ENCODE peak calls at places on chromosomes 7 and 10, in eight cellular contexts. L is stomach, D is upper lobe of left lung, G is transverse colon, S is A549, T is K562, V is suprapubic skin, H is sigmoid colon. F is an unnamed sample.

GRCh38 chr10:105056413-105056812 is 415.3 kb downstream of the SORCS3 start:
- DNase-seq in L (no peak), D (no peak), G (no peak), S (no peak), T (no peak), V (no peak), H (no peak), F (no peak)

GRCh38 chr7:128031901-128032604 is 816 bp upstream of the LRRC4 start:
- DNase-seq in L (peak; percentile 34), D (no peak), G (peak; percentile 33), S (no peak), T (no peak), V (no peak), H (peak; percentile 73), F (peak; percentile 52)

GRCh38 chr7:95871078-95871848 is 98.9 kb downstream of the DYNC1I1 start:
- DNase-seq in L (no peak), D (no peak), G (no peak), S (peak; percentile 36), T (peak; percentile 46), V (no peak), H (no peak), F (peak; percentile 53)

GRCh38 chr10:86367339-86367951 is 850 bp upstream of the GRID1 start:
- DNase-seq in L (no peak), D (peak; percentile 21), G (no peak), S (no peak), T (no peak), V (peak; percentile 74), H (peak; percentile 66), F (peak; percentile 30)

GRCh38 chr10:76191371-76191770 is 759.9 kb downstream of the LRMDA start:
- DNase-seq in L (no peak), D (no peak), G (no peak), S (no peak), T (no peak), V (no peak), H (no peak), F (no peak)

GRCh38 chr10:132407846-132408278 is 10.9 kb downstream of the PWWP2B start:
- DNase-seq in L (peak; percentile 95), D (peak; percentile 93), G (peak; percentile 91), S (no peak), T (no peak), V (no peak), H (peak; percentile 87), F (peak; percentile 83)

GRCh38 chr7:155190608-155191536 is 106.8 kb upstream of the INSIG1 start:
- DNase-seq in L (peak; percentile 72), D (peak; percentile 69), G (peak; percentile 52), S (peak; percentile 61), T (peak; percentile 91), V (no peak), H (no peak), F (no peak)

GRCh38 chr7:50352282-50352681 is 47.8 kb downstream of the IKZF1 start:
- DNase-seq in L (no peak), D (no peak), G (no peak), S (no peak), T (no peak), V (no peak), H (no peak), F (no peak)

GRCh38 chr7:47301078-47301477 is 280.8 kb downstream of the TNS3 start:
- DNase-seq in L (no peak), D (no peak), G (no peak), S (no peak), T (no peak), V (no peak), H (no peak), F (no peak)

GRCh38 chr7:95501261-95501816 is 15.6 kb downstream of the ASB4 start:
- DNase-seq in L (no peak), D (no peak), G (no peak), S (no peak), T (no peak), V (no peak), H (no peak), F (no peak)

GRCh38 chr10:89566095-89566950 is 30.9 kb upstream of the SLC16A12 start:
- DNase-seq in L (no peak), D (no peak), G (no peak), S (no peak), T (no peak), V (no peak), H (no peak), F (no peak)

GRCh38 chr10:30096564-30096963 is 37.2 kb upstream of the JCAD start:
- DNase-seq in L (no peak), D (no peak), G (no peak), S (no peak), T (no peak), V (no peak), H (no peak), F (no peak)

GRCh38 chr7:36034020-36034419 is 119.0 kb upstream of the EEPD1 start:
- DNase-seq in L (no peak), D (no peak), G (no peak), S (peak; percentile 41), T (no peak), V (no peak), H (no peak), F (no peak)

GRCh38 chr7:82859106-82859850 is 303.4 kb downstream of the PCLO start:
- DNase-seq in L (no peak), D (no peak), G (no peak), S (no peak), T (no peak), V (no peak), H (no peak), F (no peak)

DNA sequence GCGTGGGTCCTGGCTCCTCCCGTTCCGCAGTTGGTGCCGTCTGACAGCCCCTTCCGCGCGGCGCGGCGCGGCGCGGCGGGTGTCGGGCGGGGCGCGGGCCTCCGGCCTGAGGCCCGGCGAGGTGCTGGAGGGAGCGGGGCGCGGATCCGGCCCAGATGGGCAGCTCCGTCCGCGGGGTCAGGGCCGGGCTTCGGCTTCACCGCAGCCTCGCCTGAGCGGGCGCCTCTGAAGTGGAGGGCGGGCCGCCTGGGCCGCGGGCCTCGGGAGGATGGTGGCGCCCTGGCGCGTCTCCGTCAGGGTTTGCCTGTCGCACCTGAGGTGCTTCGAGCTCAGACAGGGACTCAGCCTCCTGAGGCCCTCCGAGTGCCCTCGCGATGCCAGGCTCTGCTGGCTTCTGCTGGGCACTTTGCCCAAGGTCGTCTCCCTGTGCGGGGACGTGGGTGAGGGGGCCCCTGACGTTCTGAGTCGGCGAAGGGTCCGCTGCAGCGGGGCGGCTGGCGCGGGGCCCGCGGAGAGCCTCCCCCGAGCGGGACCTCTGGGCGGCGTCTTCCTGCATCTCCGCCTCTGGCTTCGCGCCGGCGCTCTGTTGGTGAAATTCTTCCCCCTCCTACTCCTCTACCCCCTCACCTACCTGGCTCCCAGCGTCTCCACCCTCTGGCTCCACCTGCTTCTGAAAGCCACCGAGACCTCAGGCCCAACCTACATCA is 471 bp downstream of the ADCK2 start:
- DNase-seq in L (peak; percentile 81), D (peak; percentile 69), G (peak; percentile 83), S (peak; percentile 61), T (peak; percentile 70), V (no peak), H (peak; percentile 70), F (peak; percentile 78)
- TF ChIP-seq EP300 in L (no peak), D (no peak), G (no peak), S (no peak), T (no peak), V (no peak), H (no peak), F (no peak)

GRCh38 chr7:113122657-113123252 is 4.4 kb upstream of the SMIM30 start:
- DNase-seq in L (no peak), D (no peak), G (no peak), S (no peak), T (no peak), V (no peak), H (no peak), F (no peak)

GRCh38 chr7:113113912-113114311 is 4.4 kb downstream of the SMIM30 start:
- DNase-seq in L (no peak), D (no peak), G (no peak), S (no peak), T (no peak), V (no peak), H (no peak), F (no peak)

GRCh38 chr7:113120647-113121046 is 2.3 kb upstream of the SMIM30 start:
- DNase-seq in L (no peak), D (no peak), G (no peak), S (no peak), T (no peak), V (no peak), H (no peak), F (no peak)

GRCh38 chr7:113119429-113119828 is 1.1 kb upstream of the SMIM30 start:
- DNase-seq in L (no peak), D (no peak), G (no peak), S (no peak), T (no peak), V (no peak), H (no peak), F (no peak)

DNA sequence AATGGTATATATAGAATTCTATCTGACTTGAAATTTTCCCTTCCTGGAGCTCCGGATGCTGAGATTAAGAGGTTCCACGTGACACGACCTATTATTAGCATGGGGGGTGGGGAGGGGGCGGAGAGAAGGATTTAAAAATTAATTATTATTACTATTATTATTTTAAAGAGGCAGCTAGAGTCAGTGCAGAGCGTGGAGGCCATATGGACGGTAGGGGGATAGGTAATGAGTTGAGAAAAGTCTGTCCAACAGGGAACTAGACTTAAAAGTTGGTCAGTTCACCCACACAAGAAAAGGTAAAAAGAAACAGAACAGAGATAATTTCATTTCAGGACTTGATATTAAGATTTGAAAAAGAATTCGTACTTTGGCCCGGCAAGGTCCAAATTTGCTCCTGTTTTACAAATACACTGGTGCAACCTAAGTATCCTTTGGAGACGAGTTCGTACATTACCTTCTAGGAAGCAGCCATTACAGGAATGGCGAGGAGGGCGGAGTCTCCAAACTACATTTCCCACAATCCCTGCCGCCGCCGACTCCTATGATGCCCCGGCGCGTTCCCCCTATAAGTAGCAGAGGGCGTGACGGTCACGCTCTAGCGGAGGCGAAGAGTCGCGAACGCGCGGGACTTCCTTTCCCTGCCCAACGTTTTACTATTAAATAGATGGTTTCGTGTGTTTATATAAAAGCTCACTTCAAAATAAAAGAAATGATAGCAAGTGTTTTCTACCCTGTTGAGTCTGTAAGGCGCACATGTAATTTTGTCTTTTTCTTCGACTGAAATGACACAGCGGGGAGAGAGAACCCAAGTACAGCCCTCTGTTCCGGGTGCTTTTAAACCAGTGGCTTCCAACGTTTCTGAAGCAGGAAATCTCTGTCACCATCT is at the start of gene SMIM30:
- DNase-seq in L (peak; percentile 93), D (peak; percentile 96), G (peak; percentile 93), S (peak; percentile 75), T (peak; percentile 91), V (peak; percentile 96), H (peak; percentile 96), F (peak; percentile 88)
- TF ChIP-seq POLR2A in L (no peak), D (peak; percentile 82), G (peak; percentile 65), S (peak; percentile 90), T (peak; percentile 96), V (peak; percentile 13), H (peak; percentile 87), F (peak; percentile 76)

GRCh38 chr10:43060291-43060690 is 16.6 kb upstream of the RET start:
- DNase-seq in L (peak; percentile 46), D (no peak), G (peak; percentile 32), S (no peak), T (no peak), V (no peak), H (no peak), F (no peak)
- H3K4me1 ChIP-seq in L (no peaks in the 10 kb centered on the region), D (no peaks in the 10 kb centered on the region), G (no peaks in the 10 kb centered on the region), S (no peaks in the 10 kb centered on the region), T (peaks cover 4% of the 10 kb centered on the region), V (no peaks in the 10 kb centered on the region), H (no peaks in the 10 kb centered on the region), F (no peaks in the 10 kb centered on the region)

DNA sequence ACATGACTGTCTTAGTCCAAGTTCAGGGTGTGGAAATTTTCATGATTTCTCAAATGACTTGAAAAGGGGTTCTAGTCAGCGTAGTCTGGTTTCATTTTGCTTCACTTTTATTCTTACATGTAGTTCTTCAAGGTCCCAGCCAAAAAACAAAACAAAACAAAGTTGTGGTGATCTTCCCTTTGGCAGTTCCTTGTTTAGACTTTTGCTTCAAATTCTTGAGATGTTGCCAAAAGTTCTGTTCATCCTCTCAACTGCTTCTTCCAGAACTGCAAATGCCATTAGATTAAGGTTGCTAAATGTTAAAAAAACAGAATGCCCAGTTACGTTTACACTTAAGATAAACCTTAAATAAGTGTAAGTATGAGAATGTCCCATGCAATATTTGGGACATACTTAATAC is 370.8 kb upstream of the LRRTM3 start:
- DNase-seq in L (no peak), D (no peak), G (no peak), S (no peak), T (no peak), V (no peak), H (no peak), F (no peak)
- TF ChIP-seq EP300 in L (no peak), D (no peak), G (no peak), S (no peak), T (no peak), V (no peak), H (no peak), F (no peak)